ENCODE peak calls at places on chromosomes 2 and 18, in seven cellular contexts. Y, Q, T, L, U, A and F are unnamed samples.
A peak's percentile ranks its signal among the peaks of the same experiment; 100 is the strongest.

GRCh38 chr2:189408294-189408693 is 33.0 kb upstream of the WDR75 start:
- DNase-seq in Y (no peak), Q (no peak), T (no peak), L (no peak), U (no peak), A (no peak), F (no peak)

GRCh38 chr18:43681661-43682060 is 404.4 kb upstream of the SYT4 start:
- DNase-seq in Y (no peak), Q (no peak), T (no peak), L (no peak), U (no peak), A (no peak), F (no peak)

GRCh38 chr2:152743004-152743403 is 24.6 kb downstream of the ARL6IP6 start:
- DNase-seq in Y (no peak), Q (peak; percentile 6), T (no peak), L (peak; percentile 28), U (no peak), A (no peak), F (no peak)

GRCh38 chr2:157261199-157261782 is 3.8 kb downstream of the GALNT5 start:
- DNase-seq in Y (no peak), Q (peak; percentile 61), T (peak; percentile 80), L (peak; percentile 43), U (peak; percentile 76), A (peak; percentile 85), F (no peak)

GRCh38 chr2:138787053-138787666 is 7.0 kb upstream of the NXPH2 start:
- DNase-seq in Y (no peak), Q (peak; percentile 36), T (peak; percentile 30), L (peak; percentile 54), U (peak; percentile 14), A (peak; percentile 22), F (no peak)

GRCh38 chr2:144890828-144891227 is 370.9 kb upstream of the ZEB2 start:
- DNase-seq in Y (no peak), Q (peak; percentile 19), T (peak; percentile 44), L (peak; percentile 13), U (no peak), A (no peak), F (no peak)

GRCh38 chr18:49368876-49369440 is 91.5 kb downstream of the DYM start:
- DNase-seq in Y (no peak), Q (no peak), T (no peak), L (no peak), U (peak; percentile 84), A (no peak), F (no peak)

GRCh38 chr2:145685323-145686050 is 1165.6 kb upstream of the ZEB2 start:
- DNase-seq in Y (no peak), Q (no peak), T (no peak), L (no peak), U (no peak), A (no peak), F (no peak)

GRCh38 chr2:33380001-33380609 is 96.3 kb upstream of the RASGRP3 start:
- DNase-seq in Y (no peak), Q (peak; percentile 2), T (no peak), L (no peak), U (no peak), A (no peak), F (no peak)

GRCh38 chr2:207791579-207792243 is 22.0 kb upstream of the FZD5 start:
- DNase-seq in Y (no peak), Q (no peak), T (no peak), L (no peak), U (no peak), A (no peak), F (no peak)

GRCh38 chr2:173434729-173435345 is 80.2 kb downstream of the CDCA7 start:
- DNase-seq in Y (no peak), Q (no peak), T (no peak), L (no peak), U (no peak), A (no peak), F (no peak)

GRCh38 chr2:235545369-235546150 is 51.7 kb downstream of the AGAP1 start:
- DNase-seq in Y (no peak), Q (no peak), T (no peak), L (no peak), U (no peak), A (no peak), F (no peak)

GRCh38 chr2:239463541-239464165 is 62.8 kb upstream of the HDAC4 start:
- DNase-seq in Y (no peak), Q (no peak), T (no peak), L (no peak), U (no peak), A (no peak), F (peak; percentile 31)

GRCh38 chr2:60735496-60736250 is 20.4 kb upstream of the PAPOLG start:
- DNase-seq in Y (no peak), Q (peak; percentile 1), T (no peak), L (peak; percentile 32), U (no peak), A (peak; percentile 65), F (peak; percentile 81)

GRCh38 chr2:100513650-100514049 is 43.4 kb downstream of the NMS start:
- DNase-seq in Y (no peak), Q (no peak), T (no peak), L (no peak), U (no peak), A (no peak), F (no peak)

GRCh38 chr2:205494856-205495255 is 187.4 kb upstream of the NRP2 start:
- DNase-seq in Y (no peak), Q (no peak), T (no peak), L (no peak), U (no peak), A (no peak), F (no peak)

GRCh38 chr2:9699139-9699823 is 68.5 kb upstream of the YWHAQ start:
- DNase-seq in Y (no peak), Q (no peak), T (peak; percentile 75), L (no peak), U (no peak), A (peak; percentile 19), F (no peak)

GRCh38 chr2:9308186-9308955 is 101.8 kb downstream of the ASAP2 start:
- DNase-seq in Y (no peak), Q (no peak), T (peak; percentile 55), L (no peak), U (peak; percentile 13), A (no peak), F (no peak)

GRCh38 chr18:711693-712400 is 583 bp downstream of the ENOSF1 start:
- DNase-seq in Y (no peak), Q (peak; percentile 51), T (peak; percentile 40), L (peak; percentile 46), U (no peak), A (peak; percentile 90), F (peak; percentile 86)

GRCh38 chr2:85986121-85986520 is 97.3 kb upstream of the ST3GAL5 start:
- DNase-seq in Y (no peak), Q (no peak), T (no peak), L (no peak), U (no peak), A (no peak), F (no peak)

GRCh38 chr2:20674974-20675679 is 8.2 kb downstream of the GDF7 start:
- DNase-seq in Y (no peak), Q (no peak), T (peak; percentile 86), L (no peak), U (no peak), A (no peak), F (no peak)